ENCODE peak calls at places on chromosomes 13 and 19, in ten cellular contexts. One of them, this sample, is unnamed. For H3K27me3, the result is how much of the 10 kb centered on the place peaks cover.

GRCh38 chr19:54137913-54138776 is 583 bp downstream of the CNOT3 start:
- DNase-seq in right cardiac atrium: no peak
- DNase-seq in adrenal gland: no peak
- DNase-seq in GM06990: peak
- DNase-seq in endodermal cell: peak
- DNase-seq in right lobe of liver: no peak
- DNase-seq in CD4-positive, CD25-positive, alpha-beta regulatory T cell: peak
- DNase-seq in HCT116: no peak
- DNase-seq in H9: no peak
- DNase-seq in mammary epithelial cell: no peak
- DNase-seq in this sample: peak

GRCh38 chr19:7970716-7971448 is 27.4 kb upstream of the TIMM44 start:
- DNase-seq in right cardiac atrium: no peak
- DNase-seq in adrenal gland: peak
- DNase-seq in GM06990: no peak
- DNase-seq in endodermal cell: peak
- DNase-seq in right lobe of liver: no peak
- DNase-seq in CD4-positive, CD25-positive, alpha-beta regulatory T cell: no peak
- DNase-seq in HCT116: peak
- DNase-seq in H9: peak
- DNase-seq in mammary epithelial cell: no peak
- DNase-seq in this sample: peak

GRCh38 chr13:50917572-50917971 is 8.0 kb downstream of the RNASEH2B start:
- DNase-seq in right cardiac atrium: no peak
- DNase-seq in adrenal gland: no peak
- DNase-seq in GM06990: no peak
- DNase-seq in endodermal cell: no peak
- DNase-seq in right lobe of liver: no peak
- DNase-seq in CD4-positive, CD25-positive, alpha-beta regulatory T cell: no peak
- DNase-seq in HCT116: no peak
- DNase-seq in H9: no peak
- DNase-seq in mammary epithelial cell: no peak
- DNase-seq in this sample: no peak

GRCh38 chr19:1608414-1609391 is 3.4 kb upstream of the UQCR11 start:
- DNase-seq in right cardiac atrium: no peak
- DNase-seq in adrenal gland: no peak
- DNase-seq in GM06990: no peak
- DNase-seq in endodermal cell: no peak
- DNase-seq in right lobe of liver: no peak
- DNase-seq in CD4-positive, CD25-positive, alpha-beta regulatory T cell: no peak
- DNase-seq in HCT116: no peak
- DNase-seq in H9: no peak
- DNase-seq in mammary epithelial cell: no peak
- DNase-seq in this sample: no peak

GRCh38 chr13:97223711-97224461 is 1.8 kb downstream of the MBNL2 start:
- DNase-seq in right cardiac atrium: no peak
- DNase-seq in adrenal gland: peak
- DNase-seq in GM06990: peak
- DNase-seq in endodermal cell: peak
- DNase-seq in right lobe of liver: peak
- DNase-seq in CD4-positive, CD25-positive, alpha-beta regulatory T cell: no peak
- DNase-seq in HCT116: peak
- DNase-seq in H9: peak
- DNase-seq in mammary epithelial cell: peak
- DNase-seq in this sample: peak

GRCh38 chr13:31138515-31138914 is 23.2 kb downstream of the HSPH1 start:
- DNase-seq in right cardiac atrium: no peak
- DNase-seq in adrenal gland: no peak
- DNase-seq in GM06990: no peak
- DNase-seq in endodermal cell: no peak
- DNase-seq in right lobe of liver: no peak
- DNase-seq in CD4-positive, CD25-positive, alpha-beta regulatory T cell: no peak
- DNase-seq in HCT116: no peak
- DNase-seq in H9: no peak
- DNase-seq in mammary epithelial cell: no peak
- DNase-seq in this sample: no peak

GRCh38 chr13:91368676-91369425 is 21.4 kb downstream of the MIR17HG start:
- DNase-seq in right cardiac atrium: no peak
- DNase-seq in adrenal gland: no peak
- DNase-seq in GM06990: no peak
- DNase-seq in endodermal cell: no peak
- DNase-seq in right lobe of liver: no peak
- DNase-seq in CD4-positive, CD25-positive, alpha-beta regulatory T cell: no peak
- DNase-seq in HCT116: no peak
- DNase-seq in H9: no peak
- DNase-seq in mammary epithelial cell: no peak
- DNase-seq in this sample: no peak

GRCh38 chr13:68713394-68713793 is 1394.2 kb upstream of the ATXN8OS start:
- DNase-seq in right cardiac atrium: no peak
- DNase-seq in adrenal gland: no peak
- DNase-seq in GM06990: no peak
- DNase-seq in endodermal cell: peak
- DNase-seq in right lobe of liver: no peak
- DNase-seq in CD4-positive, CD25-positive, alpha-beta regulatory T cell: no peak
- DNase-seq in HCT116: no peak
- DNase-seq in H9: peak
- DNase-seq in mammary epithelial cell: no peak
- DNase-seq in this sample: peak

GRCh38 chr13:112624040-112624439 is 36.1 kb upstream of the TUBGCP3 start:
- DNase-seq in right cardiac atrium: no peak
- DNase-seq in adrenal gland: no peak
- DNase-seq in GM06990: no peak
- DNase-seq in endodermal cell: no peak
- DNase-seq in right lobe of liver: no peak
- DNase-seq in CD4-positive, CD25-positive, alpha-beta regulatory T cell: no peak
- DNase-seq in HCT116: no peak
- DNase-seq in H9: no peak
- DNase-seq in mammary epithelial cell: no peak
- DNase-seq in this sample: no peak

GRCh38 chr13:112624602-112625430 is 36.9 kb upstream of the TUBGCP3 start:
- DNase-seq in right cardiac atrium: no peak
- DNase-seq in adrenal gland: no peak
- DNase-seq in GM06990: no peak
- DNase-seq in endodermal cell: no peak
- DNase-seq in right lobe of liver: no peak
- DNase-seq in CD4-positive, CD25-positive, alpha-beta regulatory T cell: no peak
- DNase-seq in HCT116: no peak
- DNase-seq in H9: no peak
- DNase-seq in mammary epithelial cell: no peak
- DNase-seq in this sample: no peak

GRCh38 chr13:112623051-112623711 is 35.2 kb upstream of the TUBGCP3 start:
- DNase-seq in right cardiac atrium: no peak
- DNase-seq in adrenal gland: no peak
- DNase-seq in GM06990: no peak
- DNase-seq in endodermal cell: no peak
- DNase-seq in right lobe of liver: no peak
- DNase-seq in CD4-positive, CD25-positive, alpha-beta regulatory T cell: no peak
- DNase-seq in HCT116: no peak
- DNase-seq in H9: no peak
- DNase-seq in mammary epithelial cell: no peak
- DNase-seq in this sample: no peak

GRCh38 chr13:112619730-112620639 is 32.0 kb upstream of the TUBGCP3 start:
- DNase-seq in right cardiac atrium: no peak
- DNase-seq in adrenal gland: peak
- DNase-seq in GM06990: no peak
- DNase-seq in endodermal cell: peak
- DNase-seq in right lobe of liver: no peak
- DNase-seq in CD4-positive, CD25-positive, alpha-beta regulatory T cell: no peak
- DNase-seq in HCT116: peak
- DNase-seq in H9: peak
- DNase-seq in mammary epithelial cell: peak
- DNase-seq in this sample: peak

DNA sequence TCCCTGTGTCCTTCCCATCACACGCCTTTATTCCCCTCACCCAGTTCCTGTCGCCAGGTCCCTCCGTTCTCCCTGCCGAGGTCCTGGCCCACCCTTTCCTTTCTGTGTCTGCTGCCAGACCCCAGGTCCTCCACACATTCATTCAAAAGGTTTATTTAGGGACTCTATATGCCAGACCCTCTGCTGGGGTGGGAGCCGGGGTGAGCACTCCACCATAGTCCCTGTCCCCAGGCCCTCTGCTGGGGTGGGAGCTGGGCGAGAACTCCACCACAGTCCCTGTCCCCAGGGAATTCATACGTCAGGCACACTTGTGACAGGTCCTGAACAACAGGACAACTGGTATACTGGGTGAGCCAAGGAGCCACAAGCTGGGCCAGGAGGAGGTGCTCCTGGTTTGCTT is 34.4 kb upstream of the TUBGCP3 start:
- DNase-seq in right cardiac atrium: no peak
- DNase-seq in adrenal gland: peak
- DNase-seq in GM06990: no peak
- DNase-seq in endodermal cell: peak
- DNase-seq in right lobe of liver: no peak
- DNase-seq in CD4-positive, CD25-positive, alpha-beta regulatory T cell: no peak
- DNase-seq in HCT116: no peak
- DNase-seq in H9: no peak
- DNase-seq in mammary epithelial cell: no peak
- DNase-seq in this sample: no peak
- H3K27me3 ChIP-seq in right cardiac atrium: under half
- H3K27me3 ChIP-seq in adrenal gland: under half
- H3K27me3 ChIP-seq in GM06990: under half
- H3K27me3 ChIP-seq in endodermal cell: under half
- H3K27me3 ChIP-seq in right lobe of liver: under half
- H3K27me3 ChIP-seq in CD4-positive, CD25-positive, alpha-beta regulatory T cell: under half
- H3K27me3 ChIP-seq in HCT116: under half
- H3K27me3 ChIP-seq in H9: under half
- H3K27me3 ChIP-seq in mammary epithelial cell: under half
- H3K27me3 ChIP-seq in this sample: under half

DNA sequence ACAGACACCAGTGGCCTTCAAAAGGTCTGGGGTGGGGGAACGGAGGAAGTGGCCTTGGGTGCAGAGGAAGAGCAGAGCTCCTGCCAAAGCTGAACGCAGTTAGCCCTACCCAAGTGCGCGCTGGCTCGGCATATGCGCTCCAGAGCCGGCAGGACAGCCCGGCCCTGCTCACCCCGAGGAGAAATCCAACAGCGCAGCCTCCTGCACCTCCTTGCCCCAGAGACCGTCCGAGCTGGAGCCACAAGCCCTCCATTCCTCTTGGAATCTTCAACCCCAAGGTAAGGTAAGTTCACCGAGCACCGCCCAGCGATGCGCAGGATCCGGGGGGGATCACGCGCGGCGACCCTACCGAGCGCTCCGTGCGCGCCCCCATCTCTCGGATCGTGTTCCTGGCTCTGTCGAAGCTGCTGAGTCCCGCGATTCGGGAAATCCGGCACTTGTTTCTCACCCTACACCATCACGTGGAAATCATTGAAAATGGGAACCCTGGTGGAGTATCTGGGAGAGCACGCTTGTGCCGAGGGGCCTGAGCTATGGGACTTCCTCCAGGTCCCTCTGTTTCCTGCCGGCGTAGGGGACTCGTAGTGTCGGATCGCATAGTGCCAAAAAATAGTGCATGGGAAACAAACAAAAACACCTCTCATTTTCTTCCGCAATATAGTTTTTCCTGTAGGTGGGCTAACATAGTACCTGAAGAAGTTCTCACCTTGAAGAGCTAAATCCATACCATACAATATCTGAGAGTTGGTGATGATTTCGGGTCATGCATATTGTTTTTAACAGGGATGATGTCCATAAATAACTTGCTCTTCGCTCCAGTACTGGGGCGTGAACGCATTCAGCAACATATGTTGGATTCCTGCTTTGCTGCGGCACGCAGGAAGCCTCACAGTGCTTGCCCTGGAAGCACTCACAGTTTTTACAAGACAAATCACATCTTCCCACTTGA is 9.3 kb downstream of the PDX1 start:
- DNase-seq in right cardiac atrium: no peak
- DNase-seq in adrenal gland: no peak
- DNase-seq in GM06990: no peak
- DNase-seq in endodermal cell: peak
- DNase-seq in right lobe of liver: no peak
- DNase-seq in CD4-positive, CD25-positive, alpha-beta regulatory T cell: no peak
- DNase-seq in HCT116: no peak
- DNase-seq in H9: peak
- DNase-seq in mammary epithelial cell: no peak
- DNase-seq in this sample: no peak
- H3K27me3 ChIP-seq in right cardiac atrium: under half
- H3K27me3 ChIP-seq in adrenal gland: half or more
- H3K27me3 ChIP-seq in GM06990: under half
- H3K27me3 ChIP-seq in endodermal cell: half or more
- H3K27me3 ChIP-seq in right lobe of liver: under half
- H3K27me3 ChIP-seq in CD4-positive, CD25-positive, alpha-beta regulatory T cell: under half
- H3K27me3 ChIP-seq in HCT116: under half
- H3K27me3 ChIP-seq in H9: half or more
- H3K27me3 ChIP-seq in mammary epithelial cell: half or more
- H3K27me3 ChIP-seq in this sample: under half

DNA sequence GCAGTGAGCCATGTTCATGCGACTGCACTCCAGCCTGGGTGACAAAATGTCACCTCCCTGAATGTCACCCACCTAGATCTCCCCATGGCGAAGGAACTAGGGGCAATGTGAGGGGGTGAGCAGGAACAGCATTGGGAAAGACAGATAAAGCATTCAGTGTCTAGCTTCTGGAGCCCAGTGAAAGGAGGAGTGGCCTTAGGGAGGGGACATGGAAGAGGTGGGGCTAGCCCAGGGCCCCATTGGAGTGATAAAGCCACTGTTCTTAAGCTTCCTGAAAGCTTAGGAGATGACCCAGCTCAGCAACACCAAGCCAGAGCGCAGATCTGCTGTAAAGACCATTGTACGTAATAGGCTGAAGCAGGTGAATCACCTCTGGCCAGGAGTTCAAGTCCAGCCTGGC is 13.0 kb upstream of the KCNN1 start:
- DNase-seq in right cardiac atrium: no peak
- DNase-seq in adrenal gland: no peak
- DNase-seq in GM06990: no peak
- DNase-seq in endodermal cell: no peak
- DNase-seq in right lobe of liver: no peak
- DNase-seq in CD4-positive, CD25-positive, alpha-beta regulatory T cell: no peak
- DNase-seq in HCT116: no peak
- DNase-seq in H9: peak
- DNase-seq in mammary epithelial cell: no peak
- DNase-seq in this sample: peak
- H3K27me3 ChIP-seq in right cardiac atrium: under half
- H3K27me3 ChIP-seq in adrenal gland: half or more
- H3K27me3 ChIP-seq in GM06990: under half
- H3K27me3 ChIP-seq in endodermal cell: half or more
- H3K27me3 ChIP-seq in right lobe of liver: under half
- H3K27me3 ChIP-seq in CD4-positive, CD25-positive, alpha-beta regulatory T cell: under half
- H3K27me3 ChIP-seq in HCT116: under half
- H3K27me3 ChIP-seq in H9: under half
- H3K27me3 ChIP-seq in mammary epithelial cell: under half
- H3K27me3 ChIP-seq in this sample: under half

DNA sequence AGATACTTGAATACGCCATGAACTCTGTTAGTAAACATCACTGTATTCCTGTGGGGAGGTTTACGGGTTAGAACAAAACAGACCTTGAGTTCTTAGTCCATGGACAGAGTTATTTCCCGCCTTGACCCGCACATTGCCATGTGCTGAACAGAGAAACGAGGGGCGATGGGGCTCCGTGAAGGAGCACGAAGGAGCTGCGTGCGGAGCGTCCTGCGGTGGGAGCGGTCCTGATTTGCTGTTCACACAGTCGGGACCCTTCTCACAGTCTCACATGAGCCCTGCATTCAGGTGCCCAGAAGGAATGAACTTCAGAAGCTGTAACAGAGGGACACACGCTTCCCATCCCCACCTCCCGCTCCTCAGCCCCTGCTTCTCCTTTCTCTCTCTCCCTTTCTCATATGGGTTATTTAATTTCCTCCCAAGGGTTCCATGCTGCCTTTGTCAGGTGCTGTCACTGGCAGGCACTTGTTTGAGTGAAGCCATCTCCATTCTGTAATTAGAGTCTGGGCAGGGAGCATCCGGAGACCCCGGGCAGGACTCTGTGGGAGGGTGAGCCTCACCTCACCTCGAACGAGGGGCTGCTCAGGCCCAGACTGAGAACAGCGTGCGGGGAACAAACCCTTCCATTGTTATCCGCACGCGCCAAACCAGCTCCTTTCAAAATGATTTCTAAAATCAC is 76.9 kb downstream of the TEX29 start:
- DNase-seq in right cardiac atrium: no peak
- DNase-seq in adrenal gland: peak
- DNase-seq in GM06990: no peak
- DNase-seq in endodermal cell: peak
- DNase-seq in right lobe of liver: no peak
- DNase-seq in CD4-positive, CD25-positive, alpha-beta regulatory T cell: no peak
- DNase-seq in HCT116: no peak
- DNase-seq in H9: no peak
- DNase-seq in mammary epithelial cell: no peak
- DNase-seq in this sample: no peak
- H3K27me3 ChIP-seq in right cardiac atrium: under half
- H3K27me3 ChIP-seq in adrenal gland: under half
- H3K27me3 ChIP-seq in GM06990: under half
- H3K27me3 ChIP-seq in endodermal cell: under half
- H3K27me3 ChIP-seq in right lobe of liver: under half
- H3K27me3 ChIP-seq in CD4-positive, CD25-positive, alpha-beta regulatory T cell: under half
- H3K27me3 ChIP-seq in HCT116: under half
- H3K27me3 ChIP-seq in H9: under half
- H3K27me3 ChIP-seq in mammary epithelial cell: under half
- H3K27me3 ChIP-seq in this sample: under half